ENCODE peak calls at places on chromosome 1, in eight cellular contexts. W is fibroblast of pulmonary artery, M is left ventricle myocardium inferior, S is SJSA1, V is bronchial epithelial cell, X is BJ, R is pancreas, C is HL-60. B is an unnamed sample.

GRCh38 chr1:200890818-200891773 is 3.6 kb upstream of the INAVA start:
- DNase-seq in W (peak), M (no peak), S (peak), V (no peak), X (no peak), R (peak), C (peak), B (no peak)

GRCh38 chr1:201546093-201546492 is 7.2 kb downstream of the NAV1 start:
- DNase-seq in W (no peak), M (no peak), S (no peak), V (peak), X (no peak), R (no peak), C (no peak), B (no peak)

GRCh38 chr1:173413271-173413707 is 63.8 kb upstream of the PRDX6 start:
- DNase-seq in W (no peak), M (no peak), S (no peak), V (no peak), X (no peak), R (no peak), C (no peak), B (no peak)

GRCh38 chr1:66732407-66733166 is 19.7 kb upstream of the DYNLT5 start:
- DNase-seq in W (no peak), M (no peak), S (no peak), V (peak), X (no peak), R (no peak), C (no peak), B (no peak)

GRCh38 chr1:172566196-172566997 is 33.4 kb downstream of the SUCO start:
- DNase-seq in W (no peak), M (no peak), S (no peak), V (no peak), X (no peak), R (no peak), C (no peak), B (no peak)

GRCh38 chr1:36594041-36594440 is 111.3 kb upstream of the CSF3R start:
- DNase-seq in W (no peak), M (no peak), S (no peak), V (no peak), X (no peak), R (no peak), C (no peak), B (no peak)

GRCh38 chr1:22143065-22143514 is at the start of gene WNT4:
- DNase-seq in W (peak), M (no peak), S (no peak), V (no peak), X (no peak), R (peak), C (no peak), B (no peak)

GRCh38 chr1:5905431-5905830 is 86.8 kb downstream of the NPHP4 start:
- DNase-seq in W (no peak), M (no peak), S (no peak), V (no peak), X (no peak), R (no peak), C (no peak), B (no peak)

GRCh38 chr1:179142889-179143299 is 61.0 kb downstream of the TOR3A start:
- DNase-seq in W (peak), M (no peak), S (peak), V (peak), X (peak), R (no peak), C (no peak), B (peak)

GRCh38 chr1:39262802-39263201 is 58.3 kb downstream of the MACF1 start:
- DNase-seq in W (no peak), M (no peak), S (no peak), V (no peak), X (no peak), R (no peak), C (no peak), B (no peak)

DNA sequence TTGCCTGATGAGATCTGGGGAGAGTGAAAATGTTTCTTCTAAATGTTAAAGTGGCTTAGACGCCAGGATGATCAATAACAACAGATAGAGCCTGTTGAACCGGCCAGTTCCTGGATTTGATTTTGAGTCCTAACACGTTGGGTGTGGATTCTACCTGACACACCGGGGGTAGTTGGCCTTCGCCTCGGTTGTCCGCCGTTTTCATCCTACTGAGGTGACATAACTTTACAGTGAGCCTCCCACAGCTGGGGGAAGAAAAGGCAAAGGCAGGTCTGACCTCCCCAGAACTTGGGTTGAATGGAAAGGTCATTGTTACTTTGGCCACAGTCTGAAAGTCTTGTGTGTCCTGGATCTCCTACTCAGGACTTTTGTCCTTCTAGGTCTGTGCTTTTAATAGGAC is 1.1 kb downstream of the PGD start:
- DNase-seq in W (no peak), M (no peak), S (no peak), V (no peak), X (no peak), R (no peak), C (no peak), B (no peak)
- H3K4me3 ChIP-seq in W (peak), M (peak), S (peak), V (peak), X (peak), R (no peak), C (peak), B (peak)

GRCh38 chr1:8809342-8809736 is 8.1 kb downstream of the RERE start:
- DNase-seq in W (no peak), M (no peak), S (no peak), V (no peak), X (no peak), R (no peak), C (no peak), B (no peak)
- H3K4me3 ChIP-seq in W (no peak), M (no peak), S (no peak), V (no peak), X (no peak), R (no peak), C (no peak), B (no peak)

GRCh38 chr1:8679929-8680504 is 137.4 kb downstream of the RERE start:
- DNase-seq in W (no peak), M (no peak), S (no peak), V (no peak), X (no peak), R (no peak), C (no peak), B (no peak)
- H3K4me3 ChIP-seq in W (no peak), M (no peak), S (no peak), V (no peak), X (no peak), R (no peak), C (no peak), B (no peak)

GRCh38 chr1:44409741-44410140 is 4.7 kb downstream of the RNF220 start:
- DNase-seq in W (no peak), M (no peak), S (no peak), V (no peak), X (no peak), R (no peak), C (no peak), B (no peak)

GRCh38 chr1:44409019-44409602 is 4.1 kb downstream of the RNF220 start:
- DNase-seq in W (no peak), M (no peak), S (no peak), V (no peak), X (no peak), R (no peak), C (no peak), B (no peak)

GRCh38 chr1:44406761-44407429 is 1.8 kb downstream of the RNF220 start:
- DNase-seq in W (no peak), M (no peak), S (no peak), V (no peak), X (no peak), R (no peak), C (no peak), B (no peak)

GRCh38 chr1:44407430-44408180 is 2.5 kb downstream of the RNF220 start:
- DNase-seq in W (no peak), M (no peak), S (no peak), V (no peak), X (no peak), R (no peak), C (no peak), B (no peak)

DNA sequence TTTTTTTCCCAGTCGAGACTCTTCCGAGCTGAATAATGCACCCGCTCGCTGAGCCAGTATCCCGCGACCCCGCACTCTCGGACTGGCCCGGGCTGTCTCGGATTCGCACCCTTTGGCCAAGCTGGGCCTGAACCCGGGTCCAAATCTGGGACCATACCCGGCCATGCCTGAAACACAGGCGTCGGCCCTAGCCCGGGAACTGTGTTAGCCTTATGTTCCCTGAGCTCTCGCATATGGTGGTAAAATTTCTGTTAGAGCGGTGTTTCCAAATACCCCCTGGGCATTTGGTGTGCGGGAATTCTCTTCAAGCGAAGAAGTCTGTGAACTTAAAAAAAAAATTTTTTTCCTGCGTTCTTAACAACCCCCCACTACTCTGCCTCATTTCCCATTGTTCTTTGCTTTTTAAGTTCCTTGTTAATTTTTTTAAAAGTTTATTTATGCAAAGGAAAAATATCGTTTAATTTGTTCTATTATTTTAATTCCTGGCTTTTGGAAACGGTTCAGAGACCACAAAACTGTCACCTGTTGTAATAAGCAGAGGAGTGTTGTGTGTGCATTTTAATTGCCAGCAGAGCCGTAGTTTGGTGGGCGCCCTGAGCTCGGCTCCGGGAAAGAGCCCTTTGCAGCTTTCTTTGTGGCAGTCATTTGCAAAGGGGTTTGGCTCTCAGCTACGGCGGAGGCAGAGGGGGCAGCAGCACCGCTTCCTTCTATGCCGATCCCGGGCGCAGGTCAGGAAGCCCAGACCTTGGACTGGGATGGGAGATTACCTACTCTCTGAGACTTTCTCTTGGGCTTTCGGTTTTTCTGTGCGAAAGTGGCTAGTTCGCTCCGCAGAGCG is 3.3 kb downstream of the RNF220 start:
- DNase-seq in W (no peak), M (no peak), S (no peak), V (no peak), X (no peak), R (no peak), C (no peak), B (no peak)
- H3K4me3 ChIP-seq in W (no peak), M (peak), S (no peak), V (no peak), X (no peak), R (no peak), C (no peak), B (no peak)

DNA sequence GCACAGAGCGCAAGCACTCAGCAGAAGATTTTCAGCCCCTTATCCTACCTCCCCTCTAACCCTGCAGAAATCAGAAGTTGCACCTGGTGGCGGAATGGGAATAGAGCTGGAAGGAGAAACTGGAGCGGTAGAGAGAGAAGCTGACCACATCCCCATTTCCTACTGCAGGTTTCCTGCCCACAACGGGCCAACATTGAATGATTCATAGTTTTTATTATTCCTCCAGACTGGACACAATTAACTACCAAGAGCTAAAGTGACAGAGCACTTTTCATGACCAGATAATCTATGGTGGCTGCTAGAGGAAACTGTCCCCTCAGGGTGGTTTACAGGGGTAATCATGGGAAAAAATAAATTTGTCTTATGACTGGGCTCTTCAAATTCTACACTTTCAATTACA is 21.3 kb upstream of the LRRC8D start:
- DNase-seq in W (no peak), M (no peak), S (no peak), V (no peak), X (no peak), R (no peak), C (no peak), B (no peak)
- H3K4me3 ChIP-seq in W (no peak), M (no peak), S (no peak), V (no peak), X (no peak), R (no peak), C (no peak), B (no peak)

GRCh38 chr1:55150880-55151582 is 64.1 kb downstream of the USP24 start:
- DNase-seq in W (no peak), M (no peak), S (no peak), V (no peak), X (no peak), R (no peak), C (no peak), B (no peak)
- H3K4me3 ChIP-seq in W (no peak), M (no peak), S (no peak), V (no peak), X (no peak), R (no peak), C (no peak), B (no peak)